ENCODE peak calls at places on chromosomes 6 and 20, in nine cellular contexts. A is MM.1S, K is neural progenitor cell, X is GM23248, G is SK-N-SH, U is PC-3, S is hepatocyte, D is HCT116, I is OCI-LY7. Q is an unnamed sample.

GRCh38 chr20:58630063-58630462 is 21.0 kb upstream of the STX16 start:
- DNase-seq in K (no peak), A (no peak), X (peak; percentile 82), I (no peak), S (no peak), D (no peak), U (peak; percentile 90), G (no peak), Q (no peak)

GRCh38 chr20:59616306-59616705 is 12.0 kb downstream of the PHACTR3 start:
- DNase-seq in S (no peak), D (no peak), A (no peak), X (no peak), K (no peak), I (no peak), U (no peak), G (no peak), Q (no peak)

GRCh38 chr6:167550936-167551633 is 226.2 kb downstream of the TTLL2 start:
- DNase-seq in I (no peak), X (no peak), U (no peak), K (no peak), A (no peak), G (no peak), S (peak; percentile 61), D (no peak), Q (no peak)

GRCh38 chr20:36248836-36249235 is 12.6 kb downstream of the AAR2 start:
- DNase-seq in A (no peak), I (no peak), U (peak; percentile 46), X (no peak), S (no peak), G (no peak), K (peak; percentile 44), D (no peak), Q (no peak)

GRCh38 chr20:1702288-1702687 is 44.7 kb upstream of the SIRPG start:
- DNase-seq in K (no peak), X (no peak), U (no peak), D (no peak), G (no peak), I (no peak), A (peak; percentile 44), S (no peak), Q (no peak)

GRCh38 chr6:37449984-37450383 is 17.0 kb downstream of the CMTR1 start:
- DNase-seq in K (no peak), D (no peak), I (no peak), S (no peak), X (no peak), A (no peak), U (no peak), G (no peak), Q (no peak)

GRCh38 chr20:49583669-49584417 is 15.9 kb upstream of the PTGIS start:
- DNase-seq in K (no peak), S (peak; percentile 86), A (no peak), I (no peak), X (peak; percentile 86), U (peak; percentile 56), D (no peak), G (no peak), Q (no peak)

GRCh38 chr20:6122873-6123649 is at the start of gene FERMT1:
- DNase-seq in X (peak; percentile 90), D (peak; percentile 78), A (peak; percentile 87), S (peak; percentile 89), I (no peak), G (peak; percentile 82), U (peak; percentile 96), K (peak; percentile 80), Q (peak; percentile 78)

GRCh38 chr20:41336711-41337492 is 3.7 kb upstream of the LPIN3 start:
- DNase-seq in G (no peak), U (no peak), X (no peak), S (peak; percentile 1), I (no peak), D (no peak), K (no peak), A (no peak), Q (no peak)

GRCh38 chr6:157980288-157981131 is 1.2 kb upstream of the SYNJ2 start:
- DNase-seq in U (no peak), G (no peak), D (no peak), K (no peak), I (no peak), S (no peak), A (no peak), X (no peak), Q (no peak)

GRCh38 chr6:36436466-36436865 is 6.2 kb downstream of the PXT1 start:
- DNase-seq in X (peak; percentile 88), K (no peak), G (no peak), U (peak; percentile 36), I (no peak), D (no peak), S (no peak), A (no peak), Q (no peak)

GRCh38 chr6:119979862-119980261 is 630.3 kb upstream of the MAN1A1 start:
- DNase-seq in S (no peak), G (no peak), I (peak; percentile 34), K (peak; percentile 40), U (peak; percentile 41), A (peak; percentile 12), D (peak; percentile 15), X (peak; percentile 44), Q (peak; percentile 69)

GRCh38 chr6:112522600-112522999 is 175.5 kb downstream of the RFPL4B start:
- DNase-seq in I (no peak), S (no peak), D (no peak), G (no peak), A (no peak), U (no peak), K (no peak), X (peak; percentile 5), Q (no peak)

GRCh38 chr6:157904999-157905398 is 76.7 kb upstream of the SYNJ2 start:
- DNase-seq in A (no peak), X (no peak), D (no peak), U (no peak), I (no peak), G (no peak), K (peak; percentile 19), S (no peak), Q (peak; percentile 44)

GRCh38 chr20:37245181-37245580 is 16.4 kb downstream of the GHRH start:
- DNase-seq in A (no peak), S (no peak), U (no peak), G (no peak), K (peak; percentile 84), D (no peak), X (no peak), I (no peak), Q (peak; percentile 39)

GRCh38 chr6:127554435-127555006 is 22.5 kb upstream of the C6orf58 start:
- DNase-seq in X (peak; percentile 78), S (peak; percentile 12), K (peak; percentile 62), D (peak; percentile 60), I (peak; percentile 14), A (peak; percentile 44), U (peak; percentile 62), G (peak; percentile 30), Q (peak; percentile 75)

GRCh38 chr6:155085582-155086253 is 90.6 kb downstream of the TIAM2 start:
- DNase-seq in K (no peak), S (peak; percentile 86), A (no peak), U (peak; percentile 81), G (no peak), D (peak; percentile 36), I (no peak), X (peak; percentile 44), Q (no peak)

GRCh38 chr6:28976677-28977076 is 28.4 kb downstream of the ZNF311 start:
- DNase-seq in I (no peak), D (no peak), X (no peak), S (no peak), K (no peak), G (no peak), A (no peak), U (no peak), Q (no peak)

DNA sequence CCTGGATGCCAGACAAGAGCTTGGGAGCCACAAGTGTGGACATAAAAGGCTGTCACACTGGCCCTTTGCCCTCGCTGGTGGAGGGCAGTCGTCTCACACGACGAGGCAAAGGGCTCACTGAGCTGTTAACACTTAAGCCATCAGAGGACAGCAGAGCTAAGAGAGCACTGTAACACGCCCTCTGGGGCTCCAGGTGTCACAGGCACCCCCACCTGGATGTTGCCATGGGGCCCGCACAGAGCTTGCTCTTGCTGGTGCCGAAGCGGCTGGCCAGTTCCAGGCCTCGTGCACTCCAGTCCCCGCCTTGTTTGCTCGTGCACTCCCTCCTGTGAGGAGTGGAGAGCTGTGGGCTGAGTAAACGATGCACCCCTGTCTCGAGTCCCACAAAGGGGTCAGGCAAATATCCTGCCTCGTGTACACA is 37.4 kb downstream of the SLC35D3 start:
- DNase-seq in A (no peak), S (peak; percentile 74), U (no peak), G (peak; percentile 36), K (peak; percentile 21), D (no peak), X (no peak), I (no peak), Q (peak; percentile 68)
- TF ChIP-seq EZH2phosphoT487 in A (no peak), S (no peak), U (no peak), G (no peak), K (no peak), D (no peak), X (no peak), I (no peak), Q (no peak)

GRCh38 chr20:47502801-47503239 is 1.1 kb downstream of the NCOA3 start:
- DNase-seq in K (peak; percentile 34), A (peak; percentile 68), U (peak; percentile 63), S (peak; percentile 37), X (peak; percentile 76), D (no peak), G (peak; percentile 39), I (peak; percentile 84), Q (peak; percentile 44)
- TF ChIP-seq EZH2phosphoT487 in K (no peak), A (no peak), U (no peak), S (no peak), X (no peak), D (no peak), G (no peak), I (no peak), Q (no peak)

DNA sequence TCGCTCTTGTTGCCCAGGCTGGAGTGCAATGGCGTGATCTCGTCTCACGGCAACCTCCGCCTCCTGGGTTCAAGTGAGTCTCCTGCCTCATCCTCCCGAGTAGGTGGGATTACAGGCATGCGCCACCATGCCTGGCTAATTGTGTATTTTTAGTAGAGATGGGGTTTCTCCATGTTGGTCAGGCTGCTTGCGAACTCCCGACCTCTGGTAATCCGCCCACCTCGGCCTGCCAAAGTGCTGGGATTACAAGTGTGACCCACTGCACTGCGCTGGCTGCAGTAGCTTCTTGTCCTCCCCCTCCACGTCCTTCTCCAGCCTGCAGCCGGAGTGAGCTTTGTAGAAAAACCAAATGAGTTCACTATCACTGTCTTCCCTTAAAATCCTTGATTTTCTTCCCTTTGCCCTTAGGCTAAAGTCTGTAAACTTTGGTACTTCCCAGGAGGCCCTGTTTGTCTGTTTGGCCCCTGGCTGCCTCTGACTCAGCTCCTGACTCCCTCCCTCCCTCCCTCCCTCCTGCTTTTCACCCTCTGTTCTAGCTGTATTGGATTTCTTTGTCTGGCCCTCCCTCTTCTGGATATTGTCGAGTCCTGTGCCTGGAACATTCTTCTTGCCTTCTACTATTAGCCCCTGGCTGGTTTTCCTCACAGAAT is 12.9 kb downstream of the PARD6B start:
- DNase-seq in I (no peak), U (peak; percentile 92), K (peak; percentile 62), D (peak; percentile 67), G (peak; percentile 64), A (no peak), S (peak; percentile 92), X (peak; percentile 91), Q (peak; percentile 36)
- TF ChIP-seq EZH2phosphoT487 in I (no peak), U (no peak), K (no peak), D (no peak), G (no peak), A (no peak), S (no peak), X (no peak), Q (no peak)

GRCh38 chr6:128807577-128807976 is 75.4 kb upstream of the LAMA2 start:
- DNase-seq in G (no peak), K (peak; percentile 39), U (peak; percentile 44), I (peak; percentile 10), D (peak; percentile 34), S (peak; percentile 35), A (peak; percentile 28), X (peak; percentile 64), Q (peak; percentile 61)
- TF ChIP-seq EZH2phosphoT487 in G (no peak), K (no peak), U (no peak), I (no peak), D (no peak), S (no peak), A (no peak), X (no peak), Q (no peak)